ENCODE peak calls at places on chromosomes 7 and 10, in six cellular contexts. G is HuH-7, J is GM04503, T is glutamatergic neuron, V is choroid plexus epithelial cell, R is fibroblast of lung. D is an unnamed sample.

GRCh38 chr7:66627151-66627681 is 1.5 kb upstream of the KCTD7 start:
- DNase-seq in G (peak; percentile 48), J (no peak), T (no peak), V (peak; percentile 48), R (no peak), D (no peak)

GRCh38 chr10:7408003-7408493 is 2.8 kb downstream of the SFMBT2 start:
- DNase-seq in G (no peak), J (no peak), T (peak; percentile 48), V (no peak), R (peak; percentile 51), D (no peak)

GRCh38 chr7:6623589-6624245 is 8.3 kb downstream of the ZNF853 start:
- DNase-seq in G (no peak), J (no peak), T (no peak), V (no peak), R (no peak), D (no peak)

GRCh38 chr7:92158660-92159575 is 20.0 kb downstream of the LRRD1 start:
- DNase-seq in G (no peak), J (peak; percentile 87), T (no peak), V (peak; percentile 68), R (peak; percentile 96), D (no peak)

GRCh38 chr10:126950401-126951105 is 45.3 kb downstream of the DOCK1 start:
- DNase-seq in G (no peak), J (no peak), T (no peak), V (no peak), R (no peak), D (peak; percentile 50)

GRCh38 chr7:46383605-46384004 is 462.5 kb upstream of the IGFBP3 start:
- DNase-seq in G (no peak), J (no peak), T (no peak), V (peak; percentile 84), R (peak; percentile 78), D (no peak)

GRCh38 chr10:112360308-112361270 is 13.3 kb upstream of the ACSL5 start:
- DNase-seq in G (no peak), J (no peak), T (no peak), V (peak; percentile 56), R (peak; percentile 43), D (no peak)

GRCh38 chr10:132608511-132609195 is 71.1 kb downstream of the INPP5A start:
- DNase-seq in G (no peak), J (no peak), T (no peak), V (no peak), R (no peak), D (no peak)

GRCh38 chr10:30036341-30036740 is 23.0 kb downstream of the JCAD start:
- DNase-seq in G (no peak), J (no peak), T (no peak), V (no peak), R (peak; percentile 59), D (no peak)

GRCh38 chr7:151168787-151169162 is 1.3 kb upstream of the GBX1 start:
- DNase-seq in G (no peak), J (no peak), T (no peak), V (no peak), R (no peak), D (no peak)

GRCh38 chr7:24406053-24406561 is 122.1 kb downstream of the NPY start:
- DNase-seq in G (no peak), J (no peak), T (no peak), V (peak; percentile 4), R (peak; percentile 24), D (no peak)

GRCh38 chr10:43407148-43407575 is 1.8 kb downstream of the HNRNPF start:
- DNase-seq in G (no peak), J (no peak), T (peak; percentile 66), V (peak; percentile 50), R (peak; percentile 53), D (no peak)

GRCh38 chr10:69659286-69660027 is 29.4 kb downstream of the FAM241B start:
- DNase-seq in G (no peak), J (no peak), T (no peak), V (no peak), R (no peak), D (no peak)

GRCh38 chr10:132313865-132314264 is 6.1 kb upstream of the STK32C start:
- DNase-seq in G (no peak), J (no peak), T (no peak), V (no peak), R (no peak), D (no peak)

GRCh38 chr10:62735464-62736188 is 68.9 kb upstream of the ADO start:
- DNase-seq in G (no peak), J (no peak), T (no peak), V (peak; percentile 35), R (peak; percentile 79), D (peak; percentile 49)

GRCh38 chr7:11343818-11344413 is 370.2 kb downstream of the PHF14 start:
- DNase-seq in G (no peak), J (peak; percentile 10), T (no peak), V (peak; percentile 60), R (peak; percentile 30), D (peak; percentile 52)

GRCh38 chr7:143148651-143149050 is 16.8 kb downstream of the PIP start:
- DNase-seq in G (no peak), J (no peak), T (no peak), V (no peak), R (no peak), D (no peak)

GRCh38 chr7:41809487-41810257 is 106.8 kb upstream of the INHBA start:
- DNase-seq in G (no peak), J (peak; percentile 51), T (no peak), V (peak; percentile 59), R (peak; percentile 71), D (no peak)

GRCh38 chr10:129963831-129964501 is at the start of gene EBF3:
- DNase-seq in G (peak; percentile 94), J (no peak), T (peak; percentile 98), V (peak; percentile 63), R (peak; percentile 37), D (no peak)

GRCh38 chr7:157576415-157576814 is 239.6 kb downstream of the DNAJB6 start:
- DNase-seq in G (no peak), J (no peak), T (no peak), V (no peak), R (no peak), D (no peak)

GRCh38 chr7:80182630-80183276 is 48.1 kb downstream of the GNAI1 start:
- DNase-seq in G (no peak), J (no peak), T (no peak), V (peak; percentile 39), R (no peak), D (no peak)

GRCh38 chr10:111137012-111137411 is 60.2 kb downstream of the ADRA2A start:
- DNase-seq in G (no peak), J (no peak), T (no peak), V (no peak), R (no peak), D (no peak)

GRCh38 chr10:118595598-118596425 is at the start of gene PRLHR:
- DNase-seq in G (peak; percentile 61), J (no peak), T (peak; percentile 59), V (peak; percentile 32), R (peak; percentile 22), D (no peak)

D was measured in foreskin melanocyte.